ENCODE peak calls at places on chromosome 10, in six cellular contexts. N is astrocyte of the hippocampus; Q is NCI-H1694 treated with DMSO at 0.1 percent for 48 hours; X is stimulated activated CD4-positive, alpha-beta T cell treated with anti-CD3 and anti-CD28 coated beads, Interleukin-1b, Interleukin-23, amount 100 ng/mL, for 48 hours; E is cardiac fibroblast; Y is sciatic nerve. A is an unnamed sample.

GRCh38 chr10:9634466-9634865 is 1383.2 kb upstream of the CELF2 start:
- DNase-seq in Q (no peak), Y (no peak), E (peak; percentile 26), X (no peak), N (peak; percentile 86), A (no peak)

GRCh38 chr10:80199828-80200227 is 5.5 kb downstream of the ANXA11 start:
- DNase-seq in Y (no peak), N (no peak), E (peak; percentile 97), X (no peak), Q (peak; percentile 2), A (no peak)

GRCh38 chr10:31011660-31012022 is 20.0 kb downstream of the ZNF438 start:
- DNase-seq in N (no peak), Q (no peak), Y (no peak), E (no peak), X (no peak), A (no peak)

GRCh38 chr10:13340068-13340467 is 8.0 kb downstream of the SEPHS1 start:
- DNase-seq in Q (no peak), N (no peak), E (no peak), X (no peak), Y (no peak), A (no peak)

GRCh38 chr10:27741173-27742091 is 4.2 kb downstream of the MKX start:
- DNase-seq in N (no peak), X (peak; percentile 3), Q (no peak), Y (no peak), E (no peak), A (no peak)

GRCh38 chr10:114869500-114869899 is 47.9 kb downstream of the FHIP2A start:
- DNase-seq in Q (no peak), E (peak; percentile 85), N (peak; percentile 70), Y (no peak), X (no peak), A (no peak)

GRCh38 chr10:33260403-33261239 is 73.8 kb downstream of the NRP1 start:
- DNase-seq in X (no peak), Q (no peak), Y (no peak), E (no peak), N (no peak), A (no peak)

GRCh38 chr10:17375936-17376584 is 78.3 kb downstream of the ST8SIA6 start:
- DNase-seq in Q (no peak), X (peak; percentile 41), E (peak; percentile 15), Y (no peak), N (peak; percentile 3), A (no peak)

GRCh38 chr10:48236199-48236621 is 38.3 kb downstream of the FRMPD2 start:
- DNase-seq in N (no peak), E (no peak), Y (no peak), Q (no peak), X (no peak), A (no peak)

GRCh38 chr10:126407831-126408230 is 19.6 kb upstream of the ADAM12 start:
- DNase-seq in Q (no peak), N (peak; percentile 63), X (no peak), E (peak; percentile 27), Y (no peak), A (no peak)

GRCh38 chr10:74967850-74968620 is 141.6 kb downstream of the KAT6B start:
- DNase-seq in Q (peak; percentile 33), X (no peak), N (no peak), Y (no peak), E (no peak), A (no peak)

GRCh38 chr10:28393956-28394568 is 91.2 kb upstream of the MPP7 start:
- DNase-seq in Q (peak; percentile 43), Y (peak; percentile 73), X (peak; percentile 54), E (peak; percentile 72), N (peak; percentile 74), A (peak; percentile 67)

GRCh38 chr10:47405829-47406547 is 21.9 kb upstream of the ZNF488 start:
- DNase-seq in E (no peak), N (no peak), X (no peak), Y (no peak), Q (no peak), A (no peak)

GRCh38 chr10:133021963-133022783 is 65.6 kb upstream of the ADGRA1 start:
- DNase-seq in X (no peak), Q (no peak), N (no peak), E (no peak), Y (no peak), A (no peak)

GRCh38 chr10:119199231-119199992 is 8.0 kb upstream of the GRK5 start:
- DNase-seq in E (peak; percentile 93), N (peak; percentile 87), Q (peak; percentile 56), Y (peak; percentile 70), X (peak; percentile 50), A (peak; percentile 53)

GRCh38 chr10:43735907-43736306 is 87.2 kb upstream of the ZNF32 start:
- DNase-seq in N (no peak), X (no peak), Y (no peak), Q (no peak), E (no peak), A (no peak)

GRCh38 chr10:32114500-32114899 is 58.3 kb upstream of the KIF5B start:
- DNase-seq in X (no peak), Q (no peak), Y (no peak), N (no peak), E (no peak), A (no peak)

GRCh38 chr10:71864861-71865473 is 13.9 kb upstream of the PSAP start:
- DNase-seq in E (peak; percentile 49), Y (no peak), N (peak; percentile 49), X (no peak), Q (no peak), A (peak; percentile 67)

A was measured in CD14-positive monocyte.